ENCODE peak calls at places on chromosomes 13 and 19, in seven cellular contexts. One of them, this sample, is unnamed.
A peak's percentile ranks its signal among the peaks of the same experiment; 100 is the strongest.

GRCh38 chr13:93338906-93339305 is 112.3 kb downstream of the GPC6 start:
- DNase-seq in H1: no peak
- DNase-seq in trophoblast cell: no peak
- DNase-seq in neuronal stem cell: no peak
- DNase-seq in mesendoderm: no peak
- DNase-seq in IMR-90: peak; percentile 49
- DNase-seq in mesenchymal stem cell: no peak
- DNase-seq in this sample: no peak

GRCh38 chr13:24854311-24854710 is 90.3 kb downstream of the RNF17 start:
- DNase-seq in H1: no peak
- DNase-seq in trophoblast cell: no peak
- DNase-seq in neuronal stem cell: no peak
- DNase-seq in mesendoderm: no peak
- DNase-seq in IMR-90: peak; percentile 2
- DNase-seq in mesenchymal stem cell: no peak
- DNase-seq in this sample: no peak

GRCh38 chr13:29800687-29801086 is 49.7 kb downstream of the UBL3 start:
- DNase-seq in H1: no peak
- DNase-seq in trophoblast cell: no peak
- DNase-seq in neuronal stem cell: no peak
- DNase-seq in mesendoderm: peak; percentile 68
- DNase-seq in IMR-90: no peak
- DNase-seq in mesenchymal stem cell: no peak
- DNase-seq in this sample: peak; percentile 27

GRCh38 chr13:49559006-49559405 is 26.4 kb downstream of the RCBTB1 start:
- DNase-seq in H1: no peak
- DNase-seq in trophoblast cell: no peak
- DNase-seq in neuronal stem cell: no peak
- DNase-seq in mesendoderm: no peak
- DNase-seq in IMR-90: no peak
- DNase-seq in mesenchymal stem cell: no peak
- DNase-seq in this sample: no peak

GRCh38 chr19:48496959-48497727 is 14.5 kb downstream of the LMTK3 start:
- DNase-seq in H1: no peak
- DNase-seq in trophoblast cell: no peak
- DNase-seq in neuronal stem cell: no peak
- DNase-seq in mesendoderm: no peak
- DNase-seq in IMR-90: no peak
- DNase-seq in mesenchymal stem cell: no peak
- DNase-seq in this sample: no peak

GRCh38 chr19:10270180-10270615 is 722 bp upstream of the ICAM1 start:
- DNase-seq in H1: peak; percentile 57
- DNase-seq in trophoblast cell: peak; percentile 37
- DNase-seq in neuronal stem cell: no peak
- DNase-seq in mesendoderm: no peak
- DNase-seq in IMR-90: no peak
- DNase-seq in mesenchymal stem cell: peak; percentile 46
- DNase-seq in this sample: peak; percentile 33

GRCh38 chr19:9636018-9636417 is 15.0 kb upstream of the ZNF561 start:
- DNase-seq in H1: no peak
- DNase-seq in trophoblast cell: no peak
- DNase-seq in neuronal stem cell: no peak
- DNase-seq in mesendoderm: no peak
- DNase-seq in IMR-90: no peak
- DNase-seq in mesenchymal stem cell: no peak
- DNase-seq in this sample: no peak

GRCh38 chr13:99218545-99218944 is 17.9 kb downstream of the UBAC2 start:
- DNase-seq in H1: no peak
- DNase-seq in trophoblast cell: no peak
- DNase-seq in neuronal stem cell: no peak
- DNase-seq in mesendoderm: no peak
- DNase-seq in IMR-90: peak; percentile 31
- DNase-seq in mesenchymal stem cell: no peak
- DNase-seq in this sample: no peak

GRCh38 chr13:72638059-72638815 is 89.2 kb downstream of the MZT1 start:
- DNase-seq in H1: no peak
- DNase-seq in trophoblast cell: peak; percentile 60
- DNase-seq in neuronal stem cell: no peak
- DNase-seq in mesendoderm: peak; percentile 48
- DNase-seq in IMR-90: no peak
- DNase-seq in mesenchymal stem cell: no peak
- DNase-seq in this sample: peak; percentile 48

GRCh38 chr13:26529441-26529840 is 28.0 kb upstream of the WASF3 start:
- DNase-seq in H1: peak; percentile 84
- DNase-seq in trophoblast cell: no peak
- DNase-seq in neuronal stem cell: peak; percentile 79
- DNase-seq in mesendoderm: peak; percentile 71
- DNase-seq in IMR-90: peak; percentile 74
- DNase-seq in mesenchymal stem cell: peak; percentile 63
- DNase-seq in this sample: peak; percentile 67

GRCh38 chr19:9008667-9009066 is 1.5 kb downstream of the MUC16 start:
- DNase-seq in H1: no peak
- DNase-seq in trophoblast cell: no peak
- DNase-seq in neuronal stem cell: peak; percentile 75
- DNase-seq in mesendoderm: no peak
- DNase-seq in IMR-90: no peak
- DNase-seq in mesenchymal stem cell: no peak
- DNase-seq in this sample: no peak

DNA sequence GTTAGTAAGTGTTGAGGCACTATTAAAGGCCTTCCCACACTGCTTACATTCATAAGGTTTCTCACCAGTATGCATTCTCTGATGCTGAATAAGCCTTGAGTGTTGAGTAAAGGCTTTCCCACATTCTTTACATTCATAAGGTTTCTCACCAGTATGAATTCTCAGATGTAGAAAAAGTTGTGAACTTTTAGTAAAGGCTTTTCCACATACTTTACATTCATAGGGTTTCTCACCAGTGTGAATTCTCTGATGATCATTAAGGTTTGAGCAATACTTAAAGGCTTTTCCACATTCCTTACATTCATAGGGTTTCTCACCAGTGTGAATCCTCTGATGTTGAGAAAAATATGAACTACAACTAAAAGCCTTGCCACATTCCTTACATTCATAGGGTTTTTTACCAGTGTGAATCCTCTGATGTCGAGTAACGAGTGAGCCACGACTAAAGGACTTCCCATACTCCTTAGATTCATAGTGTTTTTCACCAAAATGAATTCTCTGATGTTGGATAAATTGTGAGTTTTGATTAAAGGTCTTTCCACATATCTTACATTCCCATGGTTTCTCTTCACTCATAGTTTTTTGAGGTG is 24.2 kb downstream of the ZNF829 start:
- DNase-seq in H1: no peak
- DNase-seq in trophoblast cell: no peak
- DNase-seq in neuronal stem cell: no peak
- DNase-seq in mesendoderm: peak; percentile 26
- DNase-seq in IMR-90: no peak
- DNase-seq in mesenchymal stem cell: no peak
- DNase-seq in this sample: no peak
- H3K27ac ChIP-seq in H1: no peak overlapping the region
- H3K27ac ChIP-seq in trophoblast cell: no peak overlapping the region
- H3K27ac ChIP-seq in neuronal stem cell: no peak overlapping the region
- H3K27ac ChIP-seq in mesendoderm: no peak overlapping the region
- H3K27ac ChIP-seq in IMR-90: no peak overlapping the region
- H3K27ac ChIP-seq in mesenchymal stem cell: no peak overlapping the region
- H3K27ac ChIP-seq in this sample: no peak overlapping the region

DNA sequence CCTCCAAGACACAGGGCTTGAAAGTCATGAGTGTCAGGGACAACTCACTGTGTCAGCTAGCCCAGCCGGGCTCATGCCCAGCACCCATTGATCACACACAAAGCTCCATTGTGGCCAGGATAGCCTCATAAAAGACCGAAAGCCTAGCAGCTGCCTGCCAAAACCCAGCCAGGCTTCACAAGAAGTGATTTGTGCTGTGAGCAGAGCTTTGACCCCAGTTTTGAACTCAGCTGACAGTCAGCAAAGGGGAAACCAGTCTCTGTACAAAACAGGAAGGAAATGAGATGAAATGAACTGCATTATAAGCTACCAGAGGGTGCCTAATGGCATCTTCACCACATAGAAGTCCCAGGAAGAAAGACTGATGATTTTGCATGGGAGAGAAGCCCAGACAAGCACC is 2.9 kb upstream of the RUBCNL start:
- DNase-seq in H1: no peak
- DNase-seq in trophoblast cell: no peak
- DNase-seq in neuronal stem cell: no peak
- DNase-seq in mesendoderm: no peak
- DNase-seq in IMR-90: no peak
- DNase-seq in mesenchymal stem cell: no peak
- DNase-seq in this sample: no peak
- H3K9ac ChIP-seq in H1: no peak overlapping the region
- H3K9ac ChIP-seq in trophoblast cell: no peak overlapping the region
- H3K9ac ChIP-seq in neuronal stem cell: no peak overlapping the region
- H3K9ac ChIP-seq in mesendoderm: no peak overlapping the region
- H3K9ac ChIP-seq in IMR-90: no peak overlapping the region
- H3K9ac ChIP-seq in mesenchymal stem cell: peak overlapping the region; percentile 29
- H3K9ac ChIP-seq in this sample: no peak overlapping the region

GRCh38 chr13:21879263-21879914 is 208.5 kb downstream of the FGF9 start:
- DNase-seq in H1: no peak
- DNase-seq in trophoblast cell: no peak
- DNase-seq in neuronal stem cell: no peak
- DNase-seq in mesendoderm: no peak
- DNase-seq in IMR-90: no peak
- DNase-seq in mesenchymal stem cell: no peak
- DNase-seq in this sample: no peak
- H3K4ac ChIP-seq in H1: no peak overlapping the region
- H3K4ac ChIP-seq in trophoblast cell: no peak overlapping the region
- H3K4ac ChIP-seq in neuronal stem cell: no peak overlapping the region
- H3K4ac ChIP-seq in mesendoderm: no peak overlapping the region
- H3K4ac ChIP-seq in IMR-90: no peak overlapping the region
- H3K4ac ChIP-seq in mesenchymal stem cell: no peak overlapping the region
- H3K4ac ChIP-seq in this sample: no peak overlapping the region

GRCh38 chr19:15673176-15673654 is 328 bp downstream of the CYP4F12 start:
- DNase-seq in H1: no peak
- DNase-seq in trophoblast cell: no peak
- DNase-seq in neuronal stem cell: no peak
- DNase-seq in mesendoderm: no peak
- DNase-seq in IMR-90: no peak
- DNase-seq in mesenchymal stem cell: no peak
- DNase-seq in this sample: no peak

GRCh38 chr19:15679089-15679488 is 6.2 kb downstream of the CYP4F12 start:
- DNase-seq in H1: no peak
- DNase-seq in trophoblast cell: no peak
- DNase-seq in neuronal stem cell: no peak
- DNase-seq in mesendoderm: no peak
- DNase-seq in IMR-90: no peak
- DNase-seq in mesenchymal stem cell: no peak
- DNase-seq in this sample: no peak

GRCh38 chr19:15672580-15673175 is at the start of gene CYP4F12:
- DNase-seq in H1: no peak
- DNase-seq in trophoblast cell: no peak
- DNase-seq in neuronal stem cell: no peak
- DNase-seq in mesendoderm: no peak
- DNase-seq in IMR-90: no peak
- DNase-seq in mesenchymal stem cell: no peak
- DNase-seq in this sample: no peak

GRCh38 chr19:15671891-15672579 is 852 bp upstream of the CYP4F12 start:
- DNase-seq in H1: no peak
- DNase-seq in trophoblast cell: no peak
- DNase-seq in neuronal stem cell: no peak
- DNase-seq in mesendoderm: no peak
- DNase-seq in IMR-90: no peak
- DNase-seq in mesenchymal stem cell: no peak
- DNase-seq in this sample: no peak

GRCh38 chr19:15675560-15675959 is 2.7 kb downstream of the CYP4F12 start:
- DNase-seq in H1: no peak
- DNase-seq in trophoblast cell: no peak
- DNase-seq in neuronal stem cell: no peak
- DNase-seq in mesendoderm: no peak
- DNase-seq in IMR-90: no peak
- DNase-seq in mesenchymal stem cell: no peak
- DNase-seq in this sample: no peak
- H3K27ac ChIP-seq in H1: no peak overlapping the region
- H3K27ac ChIP-seq in trophoblast cell: no peak overlapping the region
- H3K27ac ChIP-seq in neuronal stem cell: no peak overlapping the region
- H3K27ac ChIP-seq in mesendoderm: no peak overlapping the region
- H3K27ac ChIP-seq in IMR-90: no peak overlapping the region
- H3K27ac ChIP-seq in mesenchymal stem cell: no peak overlapping the region
- H3K27ac ChIP-seq in this sample: no peak overlapping the region

DNA sequence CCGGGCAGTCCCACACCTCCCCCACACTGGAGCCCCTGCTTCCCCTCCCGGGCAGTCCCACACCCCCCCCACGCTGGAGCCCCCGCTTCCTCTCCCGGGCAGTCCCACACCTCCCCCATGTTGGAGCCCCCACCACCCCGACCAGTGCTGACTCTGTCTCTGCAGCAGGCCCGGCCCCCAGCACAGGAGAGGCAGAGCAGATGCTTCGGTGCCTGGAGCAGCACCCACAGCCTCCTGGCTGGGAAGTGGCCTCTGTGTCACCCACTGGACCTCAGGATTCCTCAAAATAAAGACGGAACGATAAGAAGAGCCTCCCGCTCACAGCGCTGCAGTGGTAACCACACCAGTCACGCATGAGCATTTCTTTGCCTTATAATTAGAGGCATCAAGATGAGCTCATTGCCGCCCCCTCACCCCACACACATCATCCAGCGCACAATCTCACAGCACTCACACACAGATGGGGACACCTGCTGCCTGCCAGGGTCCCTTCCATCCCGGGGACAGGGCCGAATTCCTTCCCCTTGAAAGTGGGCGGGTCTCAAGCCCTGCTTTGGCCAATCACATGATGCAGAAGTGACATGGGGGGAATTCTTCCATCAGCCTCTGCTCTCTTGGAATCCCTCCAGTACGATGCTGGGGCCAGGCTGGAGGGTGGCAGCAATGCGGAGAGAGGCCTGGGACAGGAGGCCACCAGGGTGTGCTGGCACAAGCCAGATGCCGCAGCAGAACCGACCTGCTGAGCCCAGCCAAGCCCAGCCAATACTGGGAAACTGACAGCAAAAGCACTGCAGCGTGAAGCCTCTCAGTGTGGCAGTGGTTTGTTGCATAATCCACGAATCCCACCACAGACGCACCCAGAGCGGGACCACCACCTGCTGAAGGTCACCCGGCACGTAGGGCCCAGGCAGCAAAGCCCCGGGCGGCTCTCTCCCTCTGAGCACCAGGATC is 16.1 kb downstream of the PIP5K1C start:
- DNase-seq in H1: no peak
- DNase-seq in trophoblast cell: peak; percentile 48
- DNase-seq in neuronal stem cell: no peak
- DNase-seq in mesendoderm: peak; percentile 89
- DNase-seq in IMR-90: peak; percentile 31
- DNase-seq in mesenchymal stem cell: peak; percentile 94
- DNase-seq in this sample: no peak
- H3K9ac ChIP-seq in H1: no peak overlapping the region
- H3K9ac ChIP-seq in trophoblast cell: no peak overlapping the region
- H3K9ac ChIP-seq in neuronal stem cell: peak overlapping the region; percentile 60
- H3K9ac ChIP-seq in mesendoderm: peak overlapping the region; percentile 50
- H3K9ac ChIP-seq in IMR-90: no peak overlapping the region
- H3K9ac ChIP-seq in mesenchymal stem cell: no peak overlapping the region
- H3K9ac ChIP-seq in this sample: no peak overlapping the region

DNA sequence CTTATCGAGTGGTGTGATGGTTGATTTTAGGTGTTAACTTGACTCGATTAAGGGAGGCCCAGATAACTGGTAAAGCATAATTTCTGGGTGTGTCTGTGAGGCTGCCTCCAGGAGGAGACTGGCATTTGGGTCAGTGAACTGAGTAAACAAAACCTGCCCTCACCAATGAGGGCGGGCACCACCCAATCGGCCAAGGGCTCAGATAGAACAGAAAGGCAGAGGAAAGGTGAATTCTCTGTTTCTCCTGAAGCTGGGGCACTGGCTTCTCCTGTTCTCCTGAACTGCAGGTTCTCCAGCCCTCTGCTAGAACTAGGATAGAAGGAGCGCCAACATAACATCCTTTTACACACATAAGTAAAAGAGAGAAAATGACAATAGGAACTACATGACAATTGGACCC is 35.1 kb downstream of the ESD start:
- DNase-seq in H1: no peak
- DNase-seq in trophoblast cell: no peak
- DNase-seq in neuronal stem cell: no peak
- DNase-seq in mesendoderm: no peak
- DNase-seq in IMR-90: no peak
- DNase-seq in mesenchymal stem cell: no peak
- DNase-seq in this sample: no peak
- H3K4ac ChIP-seq in H1: no peak overlapping the region
- H3K4ac ChIP-seq in trophoblast cell: no peak overlapping the region
- H3K4ac ChIP-seq in neuronal stem cell: no peak overlapping the region
- H3K4ac ChIP-seq in mesendoderm: no peak overlapping the region
- H3K4ac ChIP-seq in IMR-90: no peak overlapping the region
- H3K4ac ChIP-seq in mesenchymal stem cell: no peak overlapping the region
- H3K4ac ChIP-seq in this sample: no peak overlapping the region

This sample was measured in H9.